ENCODE peak calls at places on chromosomes 2 and 18, in eight cellular contexts. U is HT1080, H is neural progenitor cell, R is esophagus squamous epithelium, B is posterior vena cava, L is Calu3, S is neural crest cell, M is SW 1271. X is an unnamed sample.

GRCh38 chr2:222912117-222912516 is 51.3 kb downstream of the ACSL3 start:
- DNase-seq in U (no peak), H (no peak), R (no peak), B (no peak), L (no peak), S (no peak), M (no peak), X (no peak)

GRCh38 chr2:37085731-37086147 is 1.4 kb downstream of the GPATCH11 start:
- DNase-seq in U (peak), H (no peak), R (no peak), B (no peak), L (no peak), S (no peak), M (peak), X (no peak)

GRCh38 chr2:194385376-194385775 is 1271.7 kb upstream of the SLC39A10 start:
- DNase-seq in U (no peak), H (no peak), R (no peak), B (no peak), L (no peak), S (no peak), M (no peak), X (no peak)

GRCh38 chr18:3151379-3152264 is 68.1 kb downstream of the MYOM1 start:
- DNase-seq in U (peak), H (peak), R (no peak), B (no peak), L (no peak), S (no peak), M (peak), X (peak)

GRCh38 chr2:215436705-215437570 is 1.1 kb upstream of the FN1 start:
- DNase-seq in U (no peak), H (peak), R (no peak), B (no peak), L (peak), S (no peak), M (no peak), X (no peak)

GRCh38 chr18:58183226-58183625 is 139.2 kb downstream of the NEDD4L start:
- DNase-seq in U (no peak), H (no peak), R (no peak), B (no peak), L (no peak), S (no peak), M (no peak), X (no peak)

GRCh38 chr18:38695559-38696270 is 1130.1 kb upstream of the CELF4 start:
- DNase-seq in U (peak), H (no peak), R (no peak), B (no peak), L (no peak), S (no peak), M (no peak), X (no peak)

GRCh38 chr2:155733091-155733870 is 599.2 kb downstream of the NR4A2 start:
- DNase-seq in U (no peak), H (peak), R (no peak), B (no peak), L (no peak), S (no peak), M (no peak), X (no peak)

GRCh38 chr2:95334916-95335641 is 37.9 kb downstream of the KCNIP3 start:
- DNase-seq in U (no peak), H (no peak), R (no peak), B (no peak), L (no peak), S (no peak), M (no peak), X (no peak)

GRCh38 chr2:112644155-112644932 is 1.4 kb upstream of the SLC20A1 start:
- DNase-seq in U (peak), H (peak), R (no peak), B (no peak), L (peak), S (no peak), M (peak), X (no peak)

GRCh38 chr2:26614205-26615128 is 26.7 kb downstream of the CIB4 start:
- DNase-seq in U (no peak), H (no peak), R (no peak), B (peak), L (no peak), S (no peak), M (no peak), X (no peak)

GRCh38 chr2:156294945-156295580 is 37.5 kb downstream of the NR4A2 start:
- DNase-seq in U (peak), H (no peak), R (no peak), B (no peak), L (no peak), S (no peak), M (no peak), X (no peak)

GRCh38 chr2:96531366-96531765 is 5.2 kb upstream of the ARID5A start:
- DNase-seq in U (no peak), H (no peak), R (no peak), B (peak), L (no peak), S (no peak), M (no peak), X (no peak)

GRCh38 chr2:212226114-212226513 is 312.5 kb downstream of the ERBB4 start:
- DNase-seq in U (no peak), H (no peak), R (no peak), B (no peak), L (no peak), S (no peak), M (no peak), X (no peak)

GRCh38 chr18:79577451-79578395 is 101.9 kb upstream of the CTDP1 start:
- DNase-seq in U (no peak), H (no peak), R (no peak), B (peak), L (no peak), S (no peak), M (no peak), X (no peak)

GRCh38 chr18:63422862-63423304 is 607 bp upstream of the VPS4B start:
- DNase-seq in U (no peak), H (no peak), R (no peak), B (no peak), L (no peak), S (no peak), M (no peak), X (no peak)

GRCh38 chr2:190858817-190859216 is 21.8 kb upstream of the GLS start:
- DNase-seq in U (peak), H (no peak), R (no peak), B (no peak), L (no peak), S (no peak), M (no peak), X (no peak)

GRCh38 chr2:68318686-68319396 is 908 bp downstream of the CNRIP1 start:
- DNase-seq in U (peak), H (peak), R (no peak), B (no peak), L (no peak), S (no peak), M (no peak), X (no peak)

GRCh38 chr18:29160123-29160522 is 983.2 kb upstream of the CDH2 start:
- DNase-seq in U (no peak), H (no peak), R (no peak), B (no peak), L (no peak), S (no peak), M (no peak), X (no peak)

GRCh38 chr2:55965966-55966365 is 42.4 kb upstream of the EFEMP1 start:
- DNase-seq in U (peak), H (no peak), R (no peak), B (no peak), L (no peak), S (no peak), M (no peak), X (no peak)

GRCh38 chr18:56068030-56068671 is 480.2 kb upstream of the TCF4 start:
- DNase-seq in U (peak), H (no peak), R (no peak), B (no peak), L (no peak), S (no peak), M (no peak), X (no peak)

GRCh38 chr2:36459725-36460137 is 104.2 kb downstream of the CRIM1 start:
- DNase-seq in U (peak), H (peak), R (no peak), B (no peak), L (peak), S (no peak), M (peak), X (no peak)

GRCh38 chr2:224958466-224958857 is 83.8 kb downstream of the DOCK10 start:
- DNase-seq in U (no peak), H (peak), R (no peak), B (no peak), L (no peak), S (no peak), M (no peak), X (no peak)

GRCh38 chr2:205769494-205769848 is 87.2 kb downstream of the NRP2 start:
- DNase-seq in U (peak), H (no peak), R (no peak), B (no peak), L (no peak), S (no peak), M (no peak), X (no peak)

GRCh38 chr2:182713611-182714010 is 2.4 kb upstream of the DNAJC10 start:
- DNase-seq in U (no peak), H (no peak), R (no peak), B (no peak), L (no peak), S (no peak), M (no peak), X (no peak)

GRCh38 chr2:170815746-170816498 is 765 bp upstream of the GAD1 start:
- DNase-seq in U (peak), H (peak), R (no peak), B (no peak), L (peak), S (peak), M (peak), X (peak)

GRCh38 chr2:169106563-169107545 is 37.5 kb downstream of the DHRS9 start:
- DNase-seq in U (no peak), H (no peak), R (no peak), B (no peak), L (no peak), S (no peak), M (no peak), X (no peak)

GRCh38 chr2:3038636-3039035 is 339.0 kb downstream of the EIPR1 start:
- DNase-seq in U (no peak), H (no peak), R (no peak), B (no peak), L (no peak), S (no peak), M (no peak), X (no peak)

GRCh38 chr2:239163306-239164070 is 237.3 kb downstream of the HDAC4 start:
- DNase-seq in U (no peak), H (no peak), R (no peak), B (peak), L (no peak), S (no peak), M (no peak), X (no peak)

GRCh38 chr2:64958556-64958955 is 30.6 kb upstream of the SLC1A4 start:
- DNase-seq in U (no peak), H (no peak), R (no peak), B (no peak), L (no peak), S (no peak), M (no peak), X (no peak)